ENCODE peak calls at places on chromosomes 2 and 18, in eight cellular contexts. One of them, this sample, is unnamed.

GRCh38 chr18:10399465-10399864 is 55.0 kb upstream of the APCDD1 start:
- DNase-seq in activated gamma-delta T cell treated with Interleukin-2 at 50 U/mL for 16 hours: no peak
- DNase-seq in GM12892: no peak
- DNase-seq in NCI-H1694 treated with DMSO at 0.1 percent for 48 hours: no peak
- DNase-seq in foreskin keratinocyte: no peak
- DNase-seq in epithelial cell of esophagus: no peak
- DNase-seq in choroid plexus epithelial cell: no peak
- DNase-seq in glomerular endothelial cell: no peak
- DNase-seq in this sample: no peak

GRCh38 chr2:185919155-185919554 is 180.6 kb downstream of the FSIP2 start:
- DNase-seq in glomerular endothelial cell: no peak
- DNase-seq in foreskin keratinocyte: peak; percentile 48
- DNase-seq in NCI-H1694 treated with DMSO at 0.1 percent for 48 hours: no peak
- DNase-seq in choroid plexus epithelial cell: peak; percentile 4
- DNase-seq in GM12892: no peak
- DNase-seq in activated gamma-delta T cell treated with Interleukin-2 at 50 U/mL for 16 hours: no peak
- DNase-seq in epithelial cell of esophagus: peak; percentile 20
- DNase-seq in this sample: no peak

GRCh38 chr18:9804517-9805104 is 81.2 kb upstream of the TXNDC2 start:
- DNase-seq in activated gamma-delta T cell treated with Interleukin-2 at 50 U/mL for 16 hours: no peak
- DNase-seq in foreskin keratinocyte: no peak
- DNase-seq in NCI-H1694 treated with DMSO at 0.1 percent for 48 hours: no peak
- DNase-seq in choroid plexus epithelial cell: peak; percentile 72
- DNase-seq in glomerular endothelial cell: no peak
- DNase-seq in GM12892: no peak
- DNase-seq in epithelial cell of esophagus: no peak
- DNase-seq in this sample: no peak

GRCh38 chr2:238106339-238106697 is 6.2 kb downstream of the ESPNL start:
- DNase-seq in choroid plexus epithelial cell: no peak
- DNase-seq in epithelial cell of esophagus: no peak
- DNase-seq in activated gamma-delta T cell treated with Interleukin-2 at 50 U/mL for 16 hours: no peak
- DNase-seq in GM12892: no peak
- DNase-seq in foreskin keratinocyte: no peak
- DNase-seq in NCI-H1694 treated with DMSO at 0.1 percent for 48 hours: no peak
- DNase-seq in glomerular endothelial cell: no peak
- DNase-seq in this sample: no peak

GRCh38 chr2:142930835-142931398 is 53.5 kb downstream of the KYNU start:
- DNase-seq in foreskin keratinocyte: no peak
- DNase-seq in choroid plexus epithelial cell: no peak
- DNase-seq in activated gamma-delta T cell treated with Interleukin-2 at 50 U/mL for 16 hours: no peak
- DNase-seq in GM12892: no peak
- DNase-seq in epithelial cell of esophagus: no peak
- DNase-seq in NCI-H1694 treated with DMSO at 0.1 percent for 48 hours: no peak
- DNase-seq in glomerular endothelial cell: no peak
- DNase-seq in this sample: no peak

GRCh38 chr2:212484563-212485080 is 54.0 kb downstream of the ERBB4 start:
- DNase-seq in foreskin keratinocyte: no peak
- DNase-seq in glomerular endothelial cell: no peak
- DNase-seq in activated gamma-delta T cell treated with Interleukin-2 at 50 U/mL for 16 hours: no peak
- DNase-seq in NCI-H1694 treated with DMSO at 0.1 percent for 48 hours: no peak
- DNase-seq in epithelial cell of esophagus: no peak
- DNase-seq in choroid plexus epithelial cell: no peak
- DNase-seq in GM12892: no peak
- DNase-seq in this sample: peak; percentile 53

GRCh38 chr2:145987797-145988196 is 1467.9 kb upstream of the ZEB2 start:
- DNase-seq in foreskin keratinocyte: peak; percentile 5
- DNase-seq in epithelial cell of esophagus: no peak
- DNase-seq in glomerular endothelial cell: no peak
- DNase-seq in choroid plexus epithelial cell: peak; percentile 9
- DNase-seq in NCI-H1694 treated with DMSO at 0.1 percent for 48 hours: no peak
- DNase-seq in activated gamma-delta T cell treated with Interleukin-2 at 50 U/mL for 16 hours: no peak
- DNase-seq in GM12892: no peak
- DNase-seq in this sample: no peak

GRCh38 chr18:59814872-59815271 is 84.9 kb upstream of the PMAIP1 start:
- DNase-seq in epithelial cell of esophagus: peak; percentile 71
- DNase-seq in choroid plexus epithelial cell: peak; percentile 73
- DNase-seq in NCI-H1694 treated with DMSO at 0.1 percent for 48 hours: no peak
- DNase-seq in GM12892: no peak
- DNase-seq in activated gamma-delta T cell treated with Interleukin-2 at 50 U/mL for 16 hours: no peak
- DNase-seq in glomerular endothelial cell: no peak
- DNase-seq in foreskin keratinocyte: peak; percentile 77
- DNase-seq in this sample: peak; percentile 92

GRCh38 chr18:35174093-35174731 is 66.6 kb upstream of the ZNF397 start:
- DNase-seq in epithelial cell of esophagus: no peak
- DNase-seq in GM12892: no peak
- DNase-seq in NCI-H1694 treated with DMSO at 0.1 percent for 48 hours: no peak
- DNase-seq in glomerular endothelial cell: no peak
- DNase-seq in foreskin keratinocyte: no peak
- DNase-seq in activated gamma-delta T cell treated with Interleukin-2 at 50 U/mL for 16 hours: no peak
- DNase-seq in choroid plexus epithelial cell: no peak
- DNase-seq in this sample: no peak

GRCh38 chr2:232362174-232362913 is 16.2 kb upstream of the ALPP start:
- DNase-seq in choroid plexus epithelial cell: no peak
- DNase-seq in activated gamma-delta T cell treated with Interleukin-2 at 50 U/mL for 16 hours: no peak
- DNase-seq in glomerular endothelial cell: no peak
- DNase-seq in epithelial cell of esophagus: no peak
- DNase-seq in foreskin keratinocyte: no peak
- DNase-seq in GM12892: no peak
- DNase-seq in NCI-H1694 treated with DMSO at 0.1 percent for 48 hours: no peak
- DNase-seq in this sample: no peak

GRCh38 chr2:31012384-31012783 is 125.9 kb downstream of the GALNT14 start:
- DNase-seq in choroid plexus epithelial cell: no peak
- DNase-seq in NCI-H1694 treated with DMSO at 0.1 percent for 48 hours: no peak
- DNase-seq in glomerular endothelial cell: no peak
- DNase-seq in epithelial cell of esophagus: peak; percentile 86
- DNase-seq in activated gamma-delta T cell treated with Interleukin-2 at 50 U/mL for 16 hours: no peak
- DNase-seq in foreskin keratinocyte: peak; percentile 94
- DNase-seq in GM12892: no peak
- DNase-seq in this sample: no peak

GRCh38 chr2:183780072-183780471 is 655.8 kb downstream of the NUP35 start:
- DNase-seq in epithelial cell of esophagus: no peak
- DNase-seq in activated gamma-delta T cell treated with Interleukin-2 at 50 U/mL for 16 hours: no peak
- DNase-seq in foreskin keratinocyte: no peak
- DNase-seq in choroid plexus epithelial cell: no peak
- DNase-seq in glomerular endothelial cell: no peak
- DNase-seq in GM12892: no peak
- DNase-seq in NCI-H1694 treated with DMSO at 0.1 percent for 48 hours: no peak
- DNase-seq in this sample: no peak

GRCh38 chr2:110794390-110794789 is 62.0 kb downstream of the ACOXL start:
- DNase-seq in glomerular endothelial cell: no peak
- DNase-seq in NCI-H1694 treated with DMSO at 0.1 percent for 48 hours: no peak
- DNase-seq in activated gamma-delta T cell treated with Interleukin-2 at 50 U/mL for 16 hours: no peak
- DNase-seq in foreskin keratinocyte: no peak
- DNase-seq in choroid plexus epithelial cell: no peak
- DNase-seq in epithelial cell of esophagus: no peak
- DNase-seq in GM12892: no peak
- DNase-seq in this sample: no peak

GRCh38 chr2:29865512-29865911 is 55.9 kb downstream of the ALK start:
- DNase-seq in choroid plexus epithelial cell: no peak
- DNase-seq in GM12892: no peak
- DNase-seq in activated gamma-delta T cell treated with Interleukin-2 at 50 U/mL for 16 hours: no peak
- DNase-seq in NCI-H1694 treated with DMSO at 0.1 percent for 48 hours: no peak
- DNase-seq in glomerular endothelial cell: no peak
- DNase-seq in epithelial cell of esophagus: no peak
- DNase-seq in foreskin keratinocyte: no peak
- DNase-seq in this sample: no peak

GRCh38 chr2:35978218-35978617 is 377.4 kb upstream of the CRIM1 start:
- DNase-seq in epithelial cell of esophagus: no peak
- DNase-seq in choroid plexus epithelial cell: no peak
- DNase-seq in GM12892: no peak
- DNase-seq in NCI-H1694 treated with DMSO at 0.1 percent for 48 hours: no peak
- DNase-seq in glomerular endothelial cell: no peak
- DNase-seq in activated gamma-delta T cell treated with Interleukin-2 at 50 U/mL for 16 hours: no peak
- DNase-seq in foreskin keratinocyte: no peak
- DNase-seq in this sample: no peak

GRCh38 chr2:162074937-162075688 is 1.1 kb upstream of the DPP4 start:
- DNase-seq in GM12892: no peak
- DNase-seq in choroid plexus epithelial cell: no peak
- DNase-seq in foreskin keratinocyte: no peak
- DNase-seq in NCI-H1694 treated with DMSO at 0.1 percent for 48 hours: no peak
- DNase-seq in glomerular endothelial cell: no peak
- DNase-seq in activated gamma-delta T cell treated with Interleukin-2 at 50 U/mL for 16 hours: no peak
- DNase-seq in epithelial cell of esophagus: no peak
- DNase-seq in this sample: peak; percentile 66

GRCh38 chr2:40346535-40347354 is 105.1 kb downstream of the SLC8A1 start:
- DNase-seq in epithelial cell of esophagus: no peak
- DNase-seq in activated gamma-delta T cell treated with Interleukin-2 at 50 U/mL for 16 hours: no peak
- DNase-seq in NCI-H1694 treated with DMSO at 0.1 percent for 48 hours: no peak
- DNase-seq in GM12892: no peak
- DNase-seq in foreskin keratinocyte: no peak
- DNase-seq in choroid plexus epithelial cell: peak; percentile 53
- DNase-seq in glomerular endothelial cell: no peak
- DNase-seq in this sample: no peak